ENCODE peak calls at places on chromosomes 13 and 19, in ten cellular contexts. H is nephron progenitor cell; P is glutamatergic neuron; J is RWPE1; Z is activated T-cell treated with anti-CD3 and anti-CD28 coated beads for 1 hour; E is CD4-positive, CD25-positive, alpha-beta regulatory T cell; X is Caki2; W is dorsolateral prefrontal cortex; Y is stimulated activated CD4-positive, alpha-beta T cell treated with anti-CD3 and anti-CD28 coated beads, Interleukin-4, amount 100 ng/mL, for 1 hour; U is SK-N-SH. A is an unnamed sample.

GRCh38 chr13:75432045-75432444 is 49.9 kb downstream of the TBC1D4 start:
- DNase-seq in H (no peak), P (no peak), J (no peak), Z (no peak), E (no peak), X (no peak), W (no peak), Y (no peak), U (no peak), A (no peak)

GRCh38 chr13:20940083-20940482 is 37.5 kb upstream of the XPO4 start:
- DNase-seq in H (no peak), P (no peak), J (no peak), Z (no peak), E (no peak), X (no peak), W (no peak), Y (no peak), U (no peak), A (no peak)

GRCh38 chr13:63864171-63864902 is 2448.7 kb upstream of the PCDH20 start:
- DNase-seq in H (no peak), P (no peak), J (no peak), Z (no peak), E (no peak), X (no peak), W (no peak), Y (no peak), U (no peak), A (no peak)

GRCh38 chr13:110687736-110688135 is 18.2 kb downstream of the CARS2 start:
- DNase-seq in H (no peak), P (no peak), J (no peak), Z (no peak), E (no peak), X (no peak), W (no peak), Y (no peak), U (no peak), A (no peak)

GRCh38 chr13:23778007-23778687 is 111.1 kb downstream of the MIPEP start:
- DNase-seq in H (no peak), P (no peak), J (no peak), Z (no peak), E (no peak), X (no peak), W (no peak), Y (no peak), U (no peak), A (no peak)

GRCh38 chr13:59358014-59358413 is 805.7 kb downstream of the DIAPH3 start:
- DNase-seq in H (no peak), P (no peak), J (no peak), Z (no peak), E (no peak), X (no peak), W (no peak), Y (no peak), U (no peak), A (no peak)

GRCh38 chr13:109963384-109963783 is 177.0 kb upstream of the IRS2 start:
- DNase-seq in H (no peak), P (no peak), J (no peak), Z (no peak), E (no peak), X (no peak), W (no peak), Y (no peak), U (no peak), A (no peak)

GRCh38 chr13:66926851-66927524 is 303.1 kb downstream of the PCDH9 start:
- DNase-seq in H (no peak), P (no peak), J (peak; percentile 13), Z (no peak), E (no peak), X (no peak), W (no peak), Y (no peak), U (no peak), A (peak; percentile 32)

GRCh38 chr13:106184778-106185177 is 350.7 kb downstream of the EFNB2 start:
- DNase-seq in H (no peak), P (no peak), J (no peak), Z (no peak), E (no peak), X (no peak), W (no peak), Y (no peak), U (no peak), A (no peak)

GRCh38 chr13:82010780-82011179 is 1669.9 kb upstream of the SPRY2 start:
- DNase-seq in H (no peak), P (no peak), J (no peak), Z (no peak), E (no peak), X (peak; percentile 76), W (no peak), Y (no peak), U (no peak), A (no peak)

GRCh38 chr13:98180092-98180491 is 3.0 kb upstream of the RNF113B start:
- DNase-seq in H (no peak), P (no peak), J (no peak), Z (no peak), E (no peak), X (no peak), W (no peak), Y (no peak), U (no peak), A (no peak)

GRCh38 chr19:328025-328505 is 16.5 kb downstream of the MIER2 start:
- DNase-seq in H (no peak), P (no peak), J (no peak), Z (no peak), E (no peak), X (no peak), W (no peak), Y (no peak), U (no peak), A (no peak)

GRCh38 chr13:46641274-46642081 is 88.5 kb downstream of the LRCH1 start:
- DNase-seq in H (no peak), P (no peak), J (no peak), Z (no peak), E (no peak), X (peak; percentile 78), W (no peak), Y (no peak), U (no peak), A (peak; percentile 83)

GRCh38 chr13:72864142-72865035 is 82.5 kb downstream of the PIBF1 start:
- DNase-seq in H (no peak), P (no peak), J (no peak), Z (no peak), E (no peak), X (no peak), W (no peak), Y (no peak), U (no peak), A (no peak)

GRCh38 chr19:47896019-47896418 is 9.9 kb upstream of the SULT2A1 start:
- DNase-seq in H (no peak), P (no peak), J (no peak), Z (no peak), E (no peak), X (no peak), W (no peak), Y (no peak), U (no peak), A (no peak)

GRCh38 chr13:75469087-75469486 is 12.9 kb downstream of the TBC1D4 start:
- DNase-seq in H (peak; percentile 5), P (no peak), J (no peak), Z (no peak), E (no peak), X (peak; percentile 39), W (no peak), Y (no peak), U (no peak), A (no peak)

GRCh38 chr13:36801035-36801434 is 18.0 kb upstream of the RFXAP start:
- DNase-seq in H (no peak), P (no peak), J (no peak), Z (no peak), E (no peak), X (peak; percentile 70), W (no peak), Y (no peak), U (no peak), A (peak; percentile 11)

GRCh38 chr13:79867248-79867647 is 386.3 kb downstream of the NDFIP2 start:
- DNase-seq in H (no peak), P (no peak), J (no peak), Z (no peak), E (no peak), X (no peak), W (no peak), Y (no peak), U (no peak), A (no peak)

GRCh38 chr13:77406644-77407440 is 79.9 kb upstream of the MYCBP2 start:
- DNase-seq in H (no peak), P (no peak), J (no peak), Z (no peak), E (no peak), X (no peak), W (no peak), Y (no peak), U (no peak), A (no peak)

GRCh38 chr13:45773236-45773635 is 71.1 kb downstream of the CBY2 start:
- DNase-seq in H (no peak), P (no peak), J (peak; percentile 82), Z (no peak), E (no peak), X (no peak), W (no peak), Y (no peak), U (no peak), A (peak; percentile 28)

GRCh38 chr13:114111577-114111976 is 20.8 kb downstream of the RASA3 start:
- DNase-seq in H (no peak), P (no peak), J (no peak), Z (no peak), E (no peak), X (no peak), W (no peak), Y (peak; percentile 4), U (no peak), A (no peak)

GRCh38 chr13:72523049-72523448 is 204.4 kb downstream of the MZT1 start:
- DNase-seq in H (no peak), P (no peak), J (no peak), Z (no peak), E (no peak), X (no peak), W (no peak), Y (no peak), U (no peak), A (no peak)

GRCh38 chr13:31043891-31044657 is 111.6 kb downstream of the TEX26 start:
- DNase-seq in H (peak; percentile 82), P (peak; percentile 86), J (peak; percentile 74), Z (peak; percentile 69), E (peak; percentile 76), X (peak; percentile 63), W (peak; percentile 86), Y (peak; percentile 79), U (peak; percentile 83), A (peak; percentile 76)

GRCh38 chr13:33281951-33282595 is 3.5 kb downstream of the STARD13 start:
- DNase-seq in H (no peak), P (no peak), J (peak; percentile 67), Z (no peak), E (no peak), X (no peak), W (no peak), Y (no peak), U (no peak), A (peak; percentile 65)

GRCh38 chr13:42405665-42406390 is 133.9 kb downstream of the AKAP11 start:
- DNase-seq in H (no peak), P (no peak), J (peak; percentile 50), Z (no peak), E (peak; percentile 17), X (peak; percentile 24), W (no peak), Y (peak; percentile 59), U (no peak), A (peak; percentile 45)

GRCh38 chr19:30420881-30421280 is 48.7 kb downstream of the ZNF536 start:
- DNase-seq in H (no peak), P (no peak), J (no peak), Z (no peak), E (no peak), X (no peak), W (no peak), Y (no peak), U (no peak), A (no peak)

GRCh38 chr19:2982556-2982955 is 5.2 kb downstream of the TLE6 start:
- DNase-seq in H (no peak), P (peak; percentile 28), J (no peak), Z (no peak), E (no peak), X (no peak), W (no peak), Y (no peak), U (no peak), A (no peak)